ENCODE peak calls at places on chromosomes 1 and 21, in five cellular contexts. J is foreskin fibroblast, K is brain microvascular endothelial cell, C is mucosa of descending colon, Q is fibroblast of the aortic adventitia. A is an unnamed sample.

GRCh38 chr1:27418326-27418761 is 25.9 kb downstream of the GPR3 start:
- DNase-seq in J (peak; percentile 95), K (peak; percentile 94), C (peak; percentile 71), Q (peak; percentile 93), A (peak; percentile 97)

GRCh38 chr1:9823943-9824701 is at the start of gene CLSTN1:
- DNase-seq in J (peak; percentile 85), K (peak; percentile 75), C (peak; percentile 95), Q (peak; percentile 75), A (peak; percentile 87)

GRCh38 chr1:23651069-23651808 is 40.4 kb upstream of the RPL11 start:
- DNase-seq in J (no peak), K (peak; percentile 47), C (no peak), Q (peak; percentile 68), A (peak; percentile 74)

GRCh38 chr21:36080386-36080785 is 10.6 kb downstream of the CBR1 start:
- DNase-seq in J (no peak), K (no peak), C (no peak), Q (no peak), A (no peak)

GRCh38 chr1:183840140-183840539 is 35.2 kb downstream of the RGL1 start:
- DNase-seq in J (peak; percentile 56), K (peak; percentile 42), C (no peak), Q (no peak), A (no peak)

GRCh38 chr1:90142697-90143096 is 147.8 kb downstream of the ZNF326 start:
- DNase-seq in J (no peak), K (no peak), C (no peak), Q (no peak), A (no peak)

GRCh38 chr1:181159451-181160151 is 71.1 kb downstream of the IER5 start:
- DNase-seq in J (peak; percentile 21), K (peak; percentile 42), C (peak; percentile 67), Q (peak; percentile 40), A (no peak)

GRCh38 chr1:239587066-239587465 is 200.7 kb downstream of the CHRM3 start:
- DNase-seq in J (no peak), K (no peak), C (no peak), Q (no peak), A (no peak)

GRCh38 chr1:23980725-23981063 is 567 bp upstream of the SRSF10 start:
- DNase-seq in J (no peak), K (peak; percentile 59), C (no peak), Q (peak; percentile 22), A (peak; percentile 43)

GRCh38 chr1:219555031-219555667 is 57.8 kb downstream of the ZC3H11B start:
- DNase-seq in J (no peak), K (peak; percentile 58), C (no peak), Q (peak; percentile 91), A (no peak)

GRCh38 chr21:32260130-32260529 is 18.7 kb downstream of the MIS18A start:
- DNase-seq in J (no peak), K (no peak), C (no peak), Q (no peak), A (no peak)

GRCh38 chr1:155063550-155064108 is at the start of gene EFNA4:
- DNase-seq in J (peak; percentile 73), K (peak; percentile 76), C (peak; percentile 93), Q (peak; percentile 77), A (peak; percentile 83)

GRCh38 chr1:19866758-19867157 is 15.4 kb upstream of the OTUD3 start:
- DNase-seq in J (peak; percentile 62), K (peak; percentile 44), C (no peak), Q (peak; percentile 37), A (no peak)

GRCh38 chr1:26694185-26694572 is 1.6 kb upstream of the ARID1A start:
- DNase-seq in J (no peak), K (no peak), C (no peak), Q (peak; percentile 44), A (peak; percentile 74)

GRCh38 chr1:218273757-218274505 is 11.2 kb upstream of the RRP15 start:
- DNase-seq in J (no peak), K (no peak), C (no peak), Q (no peak), A (no peak)

GRCh38 chr1:185896863-185897262 is 162.7 kb downstream of the HMCN1 start:
- DNase-seq in J (no peak), K (no peak), C (no peak), Q (peak; percentile 48), A (no peak)

GRCh38 chr1:44044071-44044801 is 13.0 kb upstream of the SLC6A9 start:
- DNase-seq in J (no peak), K (no peak), C (no peak), Q (no peak), A (no peak)

GRCh38 chr1:32759997-32760623 is 57.0 kb downstream of the YARS1 start:
- DNase-seq in J (no peak), K (no peak), C (peak; percentile 96), Q (no peak), A (peak; percentile 31)

GRCh38 chr1:116359060-116359830 is 13.8 kb upstream of the ATP1A1 start:
- DNase-seq in J (peak; percentile 40), K (peak; percentile 43), C (no peak), Q (peak; percentile 53), A (no peak)

GRCh38 chr21:43979654-43980053 is 32.5 kb upstream of the TRAPPC10 start:
- DNase-seq in J (no peak), K (no peak), C (no peak), Q (no peak), A (no peak)

GRCh38 chr1:166950156-166950555 is 25.2 kb downstream of the ILDR2 start:
- DNase-seq in J (no peak), K (no peak), C (no peak), Q (no peak), A (no peak)

GRCh38 chr1:209590405-209590804 is 6.9 kb downstream of the CAMK1G start:
- DNase-seq in J (peak; percentile 24), K (peak; percentile 36), C (no peak), Q (no peak), A (peak; percentile 29)

GRCh38 chr1:91609571-91609970 is 108.9 kb downstream of the CDC7 start:
- DNase-seq in J (peak; percentile 73), K (peak; percentile 14), C (no peak), Q (peak; percentile 75), A (no peak)

GRCh38 chr1:59199147-59199546 is 97.7 kb upstream of the FGGY start:
- DNase-seq in J (no peak), K (no peak), C (no peak), Q (no peak), A (no peak)

GRCh38 chr1:188365874-188366273 is 1537.1 kb downstream of the PLA2G4A start:
- DNase-seq in J (no peak), K (no peak), C (no peak), Q (no peak), A (no peak)
- TF ChIP-seq CTCF in J (no peak), K (no peak), C (no peak), Q (no peak), A (no peak)

GRCh38 chr1:150162582-150162861 is 12.8 kb downstream of the PLEKHO1 start:
- DNase-seq in J (no peak), K (no peak), C (no peak), Q (no peak), A (no peak)
- H3K4me3 ChIP-seq in J (peak overlapping the region; percentile 47), K (no peak overlapping the region), C (no peak overlapping the region), Q (peak overlapping the region; percentile 56), A (peak overlapping the region; percentile 19)

GRCh38 chr1:110962892-110963665 is 643 bp downstream of the LRIF1 start:
- DNase-seq in J (peak; percentile 71), K (peak; percentile 79), C (peak; percentile 77), Q (peak; percentile 87), A (peak; percentile 91)
- TF ChIP-seq CTCF in J (peak; percentile 2), K (no peak), C (no peak), Q (peak; percentile 22), A (peak; percentile 21)

GRCh38 chr21:14591882-14592281 is 45.8 kb upstream of the SAMSN1 start:
- DNase-seq in J (no peak), K (peak; percentile 61), C (no peak), Q (peak; percentile 88), A (peak; percentile 40)
- H3K4me3 ChIP-seq in J (no peak overlapping the region), K (no peak overlapping the region), C (no peak overlapping the region), Q (no peak overlapping the region), A (no peak overlapping the region)

GRCh38 chr1:229694053-229694693 is 68.1 kb downstream of the URB2 start:
- DNase-seq in J (peak; percentile 53), K (peak; percentile 69), C (peak; percentile 74), Q (peak; percentile 44), A (peak; percentile 62)
- TF ChIP-seq CTCF in J (no peak), K (no peak), C (no peak), Q (no peak), A (no peak)

DNA sequence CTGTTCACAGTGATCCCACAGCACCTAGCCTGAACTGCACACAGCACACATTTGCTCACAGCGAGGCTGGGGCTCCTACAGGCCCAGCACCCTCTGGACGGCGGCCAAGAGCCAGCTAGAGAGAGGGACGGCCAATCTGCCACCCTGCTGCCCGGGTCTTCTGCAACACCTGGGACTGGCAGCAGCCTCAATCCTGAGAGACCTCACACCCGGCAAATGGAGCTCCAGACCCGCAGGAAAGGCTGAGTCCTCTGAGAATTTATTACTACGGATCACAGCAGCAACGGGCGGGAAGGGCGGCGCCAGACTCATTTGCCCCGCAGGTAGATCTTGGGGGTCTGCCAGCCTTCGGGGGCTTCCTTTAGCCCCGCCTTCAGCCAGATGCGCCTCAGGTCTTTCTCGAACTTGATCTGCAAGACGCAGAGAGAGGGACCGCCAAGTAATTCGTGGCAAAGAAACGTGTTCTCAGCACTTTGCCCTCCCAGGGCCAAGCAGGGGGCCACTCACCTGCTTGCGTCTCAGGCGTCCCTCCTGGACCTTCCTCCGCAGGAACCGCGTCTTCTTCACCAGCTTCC is 1.4 kb downstream of the AURKAIP1 start:
- DNase-seq in J (no peak), K (no peak), C (no peak), Q (no peak), A (no peak)
- H3K4me3 ChIP-seq in J (peak overlapping the region; percentile 76), K (peak overlapping the region; percentile 89), C (no peak overlapping the region), Q (peak overlapping the region; percentile 90), A (peak overlapping the region; percentile 80)

DNA sequence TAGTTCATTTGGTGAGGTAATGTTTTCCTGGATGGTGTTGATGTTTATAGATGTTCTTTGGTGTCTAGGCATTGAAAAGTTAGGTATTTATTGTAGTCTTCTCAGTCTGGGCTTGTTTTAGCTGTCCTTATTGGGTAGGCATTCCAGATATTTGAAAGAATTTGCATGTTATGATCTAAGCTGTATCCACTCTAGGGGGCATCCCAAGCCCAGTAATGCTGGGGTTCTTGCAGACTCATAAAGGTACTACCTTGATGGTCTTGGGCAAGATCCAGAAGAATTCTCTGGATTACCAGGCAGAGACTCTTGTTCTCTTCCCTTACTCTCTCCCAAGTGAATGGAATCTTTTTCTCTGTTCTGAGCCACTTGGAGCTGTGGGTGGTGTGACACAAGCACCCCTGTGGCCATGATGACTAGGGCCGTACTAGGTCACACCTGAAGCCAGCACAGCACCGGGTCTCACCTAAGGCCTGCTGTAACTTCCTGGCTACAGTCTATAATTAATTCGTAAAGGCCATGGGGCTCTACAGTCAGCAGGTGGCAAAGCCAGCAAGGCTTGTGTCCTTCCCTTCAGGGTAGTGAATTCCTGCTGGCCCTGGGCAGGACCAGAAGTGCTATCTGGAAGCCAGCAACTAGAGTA is 74.8 kb upstream of the PDE4B start:
- DNase-seq in J (peak; percentile 26), K (peak; percentile 39), C (no peak), Q (peak; percentile 41), A (peak; percentile 64)
- TF ChIP-seq CTCF in J (peak; percentile 10), K (peak; percentile 51), C (no peak), Q (peak; percentile 19), A (peak; percentile 49)

A was measured in fibroblast of villous mesenchyme.